ENCODE peak calls at places on chromosomes 7 and 10, in ten cellular contexts. D, Y, Z, I, O, E, B, U, S and L are unnamed samples. For H3K4me1, the result is how much of the 10 kb centered on the place peaks cover.

GRCh38 chr7:55484241-55484640 is 88.1 kb downstream of the VOPP1 start:
- DNase-seq in D (no peak), Y (no peak), Z (no peak), I (no peak), O (no peak), E (no peak), B (no peak), U (no peak), S (no peak), L (no peak)

GRCh38 chr7:42661312-42661711 is 250.6 kb downstream of the C7orf25 start:
- DNase-seq in D (no peak), Y (peak), Z (no peak), I (peak), O (no peak), E (no peak), B (no peak), U (no peak), S (no peak), L (no peak)

GRCh38 chr7:6489612-6490011 is 41.9 kb upstream of the DAGLB start:
- DNase-seq in D (no peak), Y (peak), Z (no peak), I (no peak), O (peak), E (no peak), B (no peak), U (no peak), S (no peak), L (no peak)

GRCh38 chr10:8794860-8795259 is 740.4 kb downstream of the GATA3 start:
- DNase-seq in D (no peak), Y (no peak), Z (no peak), I (no peak), O (no peak), E (no peak), B (no peak), U (no peak), S (no peak), L (no peak)

GRCh38 chr10:12541446-12542067 is 192.2 kb downstream of the CAMK1D start:
- DNase-seq in D (no peak), Y (no peak), Z (no peak), I (peak), O (no peak), E (no peak), B (no peak), U (no peak), S (no peak), L (no peak)

GRCh38 chr7:149196151-149196704 is 882 bp downstream of the ZNF282 start:
- DNase-seq in D (peak), Y (peak), Z (no peak), I (no peak), O (no peak), E (no peak), B (no peak), U (no peak), S (no peak), L (peak)

GRCh38 chr7:104267701-104268368 is 60.0 kb upstream of the ORC5 start:
- DNase-seq in D (no peak), Y (peak), Z (no peak), I (no peak), O (peak), E (no peak), B (no peak), U (no peak), S (no peak), L (no peak)

GRCh38 chr10:74018241-74018640 is 20.3 kb downstream of the VCL start:
- DNase-seq in D (peak), Y (no peak), Z (peak), I (no peak), O (peak), E (no peak), B (no peak), U (no peak), S (no peak), L (no peak)

GRCh38 chr10:76432274-76433012 is 1001.0 kb downstream of the LRMDA start:
- DNase-seq in D (peak), Y (no peak), Z (no peak), I (no peak), O (no peak), E (peak), B (peak), U (no peak), S (no peak), L (peak)

GRCh38 chr10:62744136-62744535 is 60.4 kb upstream of the ADO start:
- DNase-seq in D (no peak), Y (no peak), Z (no peak), I (no peak), O (no peak), E (no peak), B (no peak), U (no peak), S (no peak), L (no peak)

GRCh38 chr7:11604505-11604904 is 227.5 kb downstream of the THSD7A start:
- DNase-seq in D (no peak), Y (peak), Z (no peak), I (no peak), O (no peak), E (no peak), B (no peak), U (no peak), S (no peak), L (no peak)

GRCh38 chr7:148882668-148883232 is 1.3 kb downstream of the EZH2 start:
- DNase-seq in D (no peak), Y (no peak), Z (no peak), I (no peak), O (no peak), E (no peak), B (no peak), U (no peak), S (no peak), L (no peak)

GRCh38 chr10:104334561-104334960 is 3.7 kb downstream of the ITPRIP start:
- DNase-seq in D (no peak), Y (no peak), Z (no peak), I (no peak), O (no peak), E (peak), B (peak), U (no peak), S (no peak), L (peak)
- H3K4me1 ChIP-seq in D (half or more), Y (half or more), Z (half or more), I (half or more), O (half or more), E (under half), B (half or more), U (half or more), S (half or more), L (half or more)

GRCh38 chr7:134842062-134842461 is 62.6 kb downstream of the CALD1 start:
- DNase-seq in D (no peak), Y (no peak), Z (no peak), I (no peak), O (no peak), E (no peak), B (no peak), U (no peak), S (no peak), L (no peak)

GRCh38 chr7:134844200-134844599 is 64.8 kb downstream of the CALD1 start:
- DNase-seq in D (no peak), Y (no peak), Z (no peak), I (no peak), O (peak), E (no peak), B (no peak), U (no peak), S (no peak), L (no peak)

GRCh38 chr7:134847834-134848233 is 68.4 kb downstream of the CALD1 start:
- DNase-seq in D (no peak), Y (no peak), Z (no peak), I (no peak), O (no peak), E (no peak), B (no peak), U (no peak), S (no peak), L (no peak)

GRCh38 chr7:134842901-134843300 is 63.5 kb downstream of the CALD1 start:
- DNase-seq in D (no peak), Y (no peak), Z (no peak), I (no peak), O (no peak), E (no peak), B (no peak), U (no peak), S (no peak), L (no peak)

DNA sequence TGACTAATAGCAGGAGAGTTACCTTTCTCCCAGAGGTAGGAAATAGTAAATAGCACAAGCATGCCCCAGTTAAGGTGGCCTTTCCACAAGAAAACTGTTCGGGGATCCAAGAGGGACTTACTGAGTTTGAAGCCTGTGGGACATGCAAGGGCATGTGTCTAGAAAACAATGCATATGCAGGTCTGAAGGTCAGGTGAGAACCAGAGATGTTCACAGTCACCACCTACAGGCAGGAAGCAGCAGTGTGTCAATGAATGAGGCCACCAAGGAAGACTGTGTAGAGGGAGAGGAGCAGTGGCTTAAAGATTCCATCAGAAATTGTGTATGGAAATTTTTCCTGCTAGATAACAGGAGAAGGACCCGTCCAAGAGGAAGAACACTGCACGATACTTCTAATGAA is 66.0 kb downstream of the CALD1 start:
- DNase-seq in D (no peak), Y (peak), Z (no peak), I (no peak), O (peak), E (no peak), B (no peak), U (no peak), S (no peak), L (no peak)
- TF ChIP-seq EP300 in D (no peak), Y (no peak), Z (no peak), I (no peak), O (no peak), E (no peak), B (no peak), U (no peak), S (no peak), L (no peak)

GRCh38 chr7:131071786-131072504 is 255.7 kb upstream of the MKLN1 start:
- DNase-seq in D (peak), Y (peak), Z (peak), I (no peak), O (no peak), E (peak), B (no peak), U (no peak), S (no peak), L (no peak)
- TF ChIP-seq CTCF in D (peak), Y (peak), Z (no peak), I (peak), O (no peak), E (peak), B (peak), U (peak), S (no peak), L (peak)

GRCh38 chr7:27112361-27112760 is 9.9 kb upstream of the HOXA2 start:
- DNase-seq in D (no peak), Y (no peak), Z (no peak), I (no peak), O (no peak), E (no peak), B (no peak), U (no peak), S (no peak), L (no peak)
- H3K4me1 ChIP-seq in D (half or more), Y (under half), Z (under half), I (half or more), O (under half), E (under half), B (under half), U (under half), S (under half), L (half or more)